ENCODE peak calls at places on chromosomes 1 and 21, in six cellular contexts. One of them, this sample, is unnamed.

GRCh38 chr1:162139398-162139685 is 69.9 kb downstream of the NOS1AP start:
- DNase-seq in tibial nerve: no peak
- DNase-seq in mucosa of gallbladder: no peak
- DNase-seq in ureter: no peak
- DNase-seq in fibroblast of lung: no peak
- DNase-seq in NCI-H1092 treated with DMSO at 0.1 percent for 48 hours: no peak
- DNase-seq in this sample: no peak

GRCh38 chr1:34060901-34061415 is 104.1 kb downstream of the CSMD2 start:
- DNase-seq in tibial nerve: peak; percentile 21
- DNase-seq in mucosa of gallbladder: peak; percentile 13
- DNase-seq in ureter: no peak
- DNase-seq in fibroblast of lung: peak; percentile 37
- DNase-seq in NCI-H1092 treated with DMSO at 0.1 percent for 48 hours: no peak
- DNase-seq in this sample: no peak

GRCh38 chr1:237903961-237904360 is 13.2 kb upstream of the ZP4 start:
- DNase-seq in tibial nerve: no peak
- DNase-seq in mucosa of gallbladder: no peak
- DNase-seq in ureter: no peak
- DNase-seq in fibroblast of lung: no peak
- DNase-seq in NCI-H1092 treated with DMSO at 0.1 percent for 48 hours: no peak
- DNase-seq in this sample: no peak

GRCh38 chr21:43348801-43349261 is 78.1 kb downstream of the SIK1 start:
- DNase-seq in tibial nerve: no peak
- DNase-seq in mucosa of gallbladder: no peak
- DNase-seq in ureter: no peak
- DNase-seq in fibroblast of lung: no peak
- DNase-seq in NCI-H1092 treated with DMSO at 0.1 percent for 48 hours: no peak
- DNase-seq in this sample: no peak

GRCh38 chr1:13540871-13541270 is 27.1 kb upstream of the LRRC38 start:
- DNase-seq in tibial nerve: no peak
- DNase-seq in mucosa of gallbladder: peak; percentile 27
- DNase-seq in ureter: no peak
- DNase-seq in fibroblast of lung: no peak
- DNase-seq in NCI-H1092 treated with DMSO at 0.1 percent for 48 hours: no peak
- DNase-seq in this sample: no peak

GRCh38 chr1:209349372-209350324 is 233.9 kb upstream of the CAMK1G start:
- DNase-seq in tibial nerve: no peak
- DNase-seq in mucosa of gallbladder: no peak
- DNase-seq in ureter: no peak
- DNase-seq in fibroblast of lung: peak; percentile 74
- DNase-seq in NCI-H1092 treated with DMSO at 0.1 percent for 48 hours: no peak
- DNase-seq in this sample: peak; percentile 43

GRCh38 chr1:99808391-99809115 is 41.6 kb upstream of the AGL start:
- DNase-seq in tibial nerve: no peak
- DNase-seq in mucosa of gallbladder: peak; percentile 49
- DNase-seq in ureter: peak; percentile 64
- DNase-seq in fibroblast of lung: peak; percentile 92
- DNase-seq in NCI-H1092 treated with DMSO at 0.1 percent for 48 hours: peak; percentile 60
- DNase-seq in this sample: peak; percentile 88

GRCh38 chr1:167909691-167910180 is 4.2 kb downstream of the ADCY10 start:
- DNase-seq in tibial nerve: no peak
- DNase-seq in mucosa of gallbladder: no peak
- DNase-seq in ureter: no peak
- DNase-seq in fibroblast of lung: no peak
- DNase-seq in NCI-H1092 treated with DMSO at 0.1 percent for 48 hours: no peak
- DNase-seq in this sample: no peak

GRCh38 chr21:37655601-37656300 is 260.5 kb downstream of the KCNJ6 start:
- DNase-seq in tibial nerve: no peak
- DNase-seq in mucosa of gallbladder: no peak
- DNase-seq in ureter: no peak
- DNase-seq in fibroblast of lung: no peak
- DNase-seq in NCI-H1092 treated with DMSO at 0.1 percent for 48 hours: no peak
- DNase-seq in this sample: no peak

GRCh38 chr1:221783437-221783836 is 41.5 kb upstream of the DUSP10 start:
- DNase-seq in tibial nerve: no peak
- DNase-seq in mucosa of gallbladder: no peak
- DNase-seq in ureter: no peak
- DNase-seq in fibroblast of lung: no peak
- DNase-seq in NCI-H1092 treated with DMSO at 0.1 percent for 48 hours: no peak
- DNase-seq in this sample: no peak

GRCh38 chr1:14745815-14746214 is 147.3 kb downstream of the KAZN start:
- DNase-seq in tibial nerve: no peak
- DNase-seq in mucosa of gallbladder: no peak
- DNase-seq in ureter: no peak
- DNase-seq in fibroblast of lung: no peak
- DNase-seq in NCI-H1092 treated with DMSO at 0.1 percent for 48 hours: no peak
- DNase-seq in this sample: no peak

GRCh38 chr1:15432327-15432726 is 5.9 kb upstream of the CTRC start:
- DNase-seq in tibial nerve: no peak
- DNase-seq in mucosa of gallbladder: no peak
- DNase-seq in ureter: no peak
- DNase-seq in fibroblast of lung: no peak
- DNase-seq in NCI-H1092 treated with DMSO at 0.1 percent for 48 hours: peak; percentile 16
- DNase-seq in this sample: no peak

GRCh38 chr1:227894831-227895451 is 52.8 kb downstream of the WNT9A start:
- DNase-seq in tibial nerve: peak; percentile 4
- DNase-seq in mucosa of gallbladder: no peak
- DNase-seq in ureter: no peak
- DNase-seq in fibroblast of lung: no peak
- DNase-seq in NCI-H1092 treated with DMSO at 0.1 percent for 48 hours: no peak
- DNase-seq in this sample: no peak

GRCh38 chr1:11880181-11880575 is 21.4 kb upstream of the NPPB start:
- DNase-seq in tibial nerve: no peak
- DNase-seq in mucosa of gallbladder: no peak
- DNase-seq in ureter: no peak
- DNase-seq in fibroblast of lung: no peak
- DNase-seq in NCI-H1092 treated with DMSO at 0.1 percent for 48 hours: no peak
- DNase-seq in this sample: no peak

GRCh38 chr1:68103006-68103545 is 52.6 kb upstream of the DIRAS3 start:
- DNase-seq in tibial nerve: no peak
- DNase-seq in mucosa of gallbladder: no peak
- DNase-seq in ureter: no peak
- DNase-seq in fibroblast of lung: no peak
- DNase-seq in NCI-H1092 treated with DMSO at 0.1 percent for 48 hours: no peak
- DNase-seq in this sample: no peak

GRCh38 chr1:240122639-240123604 is 31.2 kb downstream of the FMN2 start:
- DNase-seq in tibial nerve: no peak
- DNase-seq in mucosa of gallbladder: no peak
- DNase-seq in ureter: no peak
- DNase-seq in fibroblast of lung: peak; percentile 55
- DNase-seq in NCI-H1092 treated with DMSO at 0.1 percent for 48 hours: peak; percentile 98
- DNase-seq in this sample: peak; percentile 82

GRCh38 chr1:172117800-172118199 is 276.5 kb downstream of the DNM3 start:
- DNase-seq in tibial nerve: no peak
- DNase-seq in mucosa of gallbladder: no peak
- DNase-seq in ureter: no peak
- DNase-seq in fibroblast of lung: peak; percentile 82
- DNase-seq in NCI-H1092 treated with DMSO at 0.1 percent for 48 hours: no peak
- DNase-seq in this sample: no peak

GRCh38 chr1:18100493-18101063 is 7.0 kb upstream of the IGSF21 start:
- DNase-seq in tibial nerve: peak; percentile 69
- DNase-seq in mucosa of gallbladder: peak; percentile 68
- DNase-seq in ureter: peak; percentile 77
- DNase-seq in fibroblast of lung: peak; percentile 27
- DNase-seq in NCI-H1092 treated with DMSO at 0.1 percent for 48 hours: peak; percentile 69
- DNase-seq in this sample: peak; percentile 50

GRCh38 chr1:2860476-2861142 is 59.1 kb upstream of the TTC34 start:
- DNase-seq in tibial nerve: no peak
- DNase-seq in mucosa of gallbladder: no peak
- DNase-seq in ureter: no peak
- DNase-seq in fibroblast of lung: no peak
- DNase-seq in NCI-H1092 treated with DMSO at 0.1 percent for 48 hours: no peak
- DNase-seq in this sample: no peak

GRCh38 chr1:158067651-158068050 is 74.2 kb downstream of the KIRREL1 start:
- DNase-seq in tibial nerve: no peak
- DNase-seq in mucosa of gallbladder: no peak
- DNase-seq in ureter: no peak
- DNase-seq in fibroblast of lung: peak; percentile 80
- DNase-seq in NCI-H1092 treated with DMSO at 0.1 percent for 48 hours: no peak
- DNase-seq in this sample: no peak

This sample was measured in NCI-H2029.